ENCODE peak calls at places on chromosomes 13 and 19, in five cellular contexts. O, W, G, D and J are unnamed samples.
A peak's percentile ranks its signal among the peaks of the same experiment; 100 is the strongest.

GRCh38 chr19:23799321-23799720 is 40.6 kb upstream of the ZNF681 start:
- DNase-seq in O (no peak), G (no peak), D (no peak), W (no peak), J (peak; percentile 5)

GRCh38 chr19:30664358-30665058 is 292.3 kb downstream of the ZNF536 start:
- DNase-seq in O (peak; percentile 4), W (peak; percentile 51), G (no peak), D (peak; percentile 84), J (no peak)

GRCh38 chr19:43751466-43752220 is 3.1 kb downstream of the SMG9 start:
- DNase-seq in G (no peak), O (peak; percentile 74), D (no peak), W (no peak), J (no peak)

GRCh38 chr19:2629491-2630351 is 72.8 kb downstream of the GNG7 start:
- DNase-seq in O (no peak), D (peak; percentile 58), G (no peak), W (no peak), J (no peak)

GRCh38 chr13:75798353-75799245 is 162.5 kb downstream of the LMO7 start:
- DNase-seq in W (no peak), D (no peak), G (no peak), O (peak; percentile 65), J (no peak)

GRCh38 chr19:33429891-33430673 is 56.6 kb downstream of the CEBPG start:
- DNase-seq in O (no peak), W (no peak), G (no peak), D (no peak), J (no peak)

GRCh38 chr19:17170538-17171297 is 44.4 kb upstream of the USE1 start:
- DNase-seq in D (no peak), O (no peak), W (no peak), G (no peak), J (no peak)

GRCh38 chr13:96824110-96824509 is 170.2 kb downstream of the OXGR1 start:
- DNase-seq in D (no peak), G (no peak), W (no peak), O (no peak), J (no peak)

GRCh38 chr19:41373993-41374392 is 2.3 kb upstream of the TMEM91 start:
- DNase-seq in O (peak; percentile 92), G (no peak), D (no peak), W (peak; percentile 94), J (no peak)

GRCh38 chr13:55439450-55439849 is 1701.3 kb upstream of the PRR20A start:
- DNase-seq in D (no peak), W (no peak), G (no peak), O (no peak), J (no peak)

GRCh38 chr19:49896863-49897621 is at the start of gene IL4I1:
- DNase-seq in W (no peak), O (peak; percentile 42), G (no peak), D (no peak), J (peak; percentile 96)

GRCh38 chr19:13025819-13026477 is 30.7 kb downstream of the NFIX start:
- DNase-seq in G (no peak), D (no peak), O (no peak), W (no peak), J (no peak)

GRCh38 chr13:110925023-110925608 is 10.2 kb upstream of the ANKRD10 start:
- DNase-seq in D (no peak), G (no peak), W (no peak), O (no peak), J (no peak)

GRCh38 chr19:56840452-56841193 is at the start of the genes PEG3 and ZIM2:
- DNase-seq in D (peak; percentile 85), W (peak; percentile 76), G (no peak), O (no peak), J (no peak)

GRCh38 chr19:50909240-50910070 is 1.7 kb downstream of the KLK4 start:
- DNase-seq in O (no peak), G (peak; percentile 98), D (peak; percentile 13), W (peak; percentile 83), J (no peak)

GRCh38 chr13:50124536-50125305 is 109.5 kb downstream of the KCNRG start:
- DNase-seq in O (peak; percentile 56), G (peak; percentile 96), D (peak; percentile 33), W (peak; percentile 99), J (no peak)

GRCh38 chr19:45496349-45496953 is 396 bp downstream of the RTN2 start:
- DNase-seq in D (no peak), G (peak; percentile 61), O (no peak), W (peak; percentile 80), J (no peak)

GRCh38 chr19:14804755-14805154 is 26.4 kb upstream of the ADGRE2 start:
- DNase-seq in W (no peak), O (no peak), G (no peak), D (no peak), J (no peak)

GRCh38 chr13:79679334-79679733 is 198.4 kb downstream of the NDFIP2 start:
- DNase-seq in O (peak; percentile 70), D (peak; percentile 53), G (peak; percentile 9), W (peak; percentile 12), J (no peak)

GRCh38 chr19:42846597-42846996 is 32.9 kb downstream of the PSG1 start:
- DNase-seq in W (no peak), G (no peak), D (no peak), O (peak; percentile 31), J (no peak)

GRCh38 chr19:4051175-4052101 is 15.3 kb downstream of the ZBTB7A start:
- DNase-seq in O (peak; percentile 55), D (peak; percentile 44), G (no peak), W (no peak), J (no peak)

GRCh38 chr13:34294483-34295129 is 476.7 kb downstream of the RFC3 start:
- DNase-seq in G (no peak), O (no peak), D (no peak), W (no peak), J (no peak)

GRCh38 chr19:3817761-3818160 is 31.6 kb upstream of the MATK start:
- DNase-seq in G (no peak), W (no peak), O (no peak), D (no peak), J (no peak)

GRCh38 chr13:54029226-54029625 is 1000.6 kb downstream of the OLFM4 start:
- DNase-seq in D (no peak), W (no peak), O (no peak), G (no peak), J (peak; percentile 21)

GRCh38 chr13:51004918-51005460 is 95.4 kb downstream of the RNASEH2B start:
- DNase-seq in D (no peak), O (no peak), W (no peak), G (no peak), J (no peak)

GRCh38 chr19:13959962-13960862 is 7.9 kb downstream of the DCAF15 start:
- DNase-seq in W (peak; percentile 84), D (no peak), G (peak; percentile 66), O (no peak), J (no peak)

GRCh38 chr19:10007366-10007765 is 2.9 kb downstream of the COL5A3 start:
- DNase-seq in W (peak; percentile 52), O (peak; percentile 47), G (no peak), D (no peak), J (no peak)

GRCh38 chr13:100673831-100674362 is 698 bp downstream of the TMTC4 start:
- DNase-seq in W (no peak), G (peak; percentile 58), O (peak; percentile 83), D (peak; percentile 58), J (no peak)

GRCh38 chr13:50843256-50844043 is at the start of gene DLEU7:
- DNase-seq in O (no peak), G (no peak), W (peak; percentile 16), D (no peak), J (no peak)

GRCh38 chr13:76016799-76017198 is 380.7 kb downstream of the LMO7 start:
- DNase-seq in G (peak; percentile 13), W (peak; percentile 17), O (peak; percentile 23), D (peak; percentile 25), J (no peak)

GRCh38 chr19:539429-540030 is 4.3 kb upstream of the GZMM start:
- DNase-seq in D (no peak), W (no peak), O (no peak), G (no peak), J (no peak)

GRCh38 chr19:18060472-18060871 is 26.3 kb downstream of the IL12RB1 start:
- DNase-seq in O (no peak), W (peak; percentile 52), D (no peak), G (peak; percentile 53), J (no peak)

GRCh38 chr19:39557791-39558622 is 18.0 kb upstream of the EID2 start:
- DNase-seq in W (no peak), O (peak; percentile 11), D (peak; percentile 58), G (no peak), J (peak; percentile 41)

GRCh38 chr19:21902596-21902995 is 66.6 kb upstream of the ZNF43 start:
- DNase-seq in D (no peak), O (no peak), W (no peak), G (no peak), J (no peak)

GRCh38 chr13:98947925-98948324 is 29.9 kb downstream of the DOCK9 start:
- DNase-seq in G (no peak), D (no peak), O (no peak), W (peak; percentile 44), J (no peak)
- TF ChIP-seq RAD21 in G (no peak), D (no peak), O (no peak), W (no peak), J (no peak)

GRCh38 chr19:7426986-7427385 is 61.8 kb downstream of the PEX11G start:
- DNase-seq in W (no peak), D (no peak), G (no peak), O (no peak), J (no peak)
- TF ChIP-seq MXI1 in W (no peak), D (no peak), G (no peak), O (no peak), J (no peak)

GRCh38 chr13:28597641-28598040 is 61.3 kb upstream of the POMP start:
- DNase-seq in G (no peak), W (no peak), O (peak; percentile 60), D (no peak), J (no peak)
- TF ChIP-seq RAD21 in G (no peak), W (no peak), O (no peak), D (no peak), J (no peak)

DNA sequence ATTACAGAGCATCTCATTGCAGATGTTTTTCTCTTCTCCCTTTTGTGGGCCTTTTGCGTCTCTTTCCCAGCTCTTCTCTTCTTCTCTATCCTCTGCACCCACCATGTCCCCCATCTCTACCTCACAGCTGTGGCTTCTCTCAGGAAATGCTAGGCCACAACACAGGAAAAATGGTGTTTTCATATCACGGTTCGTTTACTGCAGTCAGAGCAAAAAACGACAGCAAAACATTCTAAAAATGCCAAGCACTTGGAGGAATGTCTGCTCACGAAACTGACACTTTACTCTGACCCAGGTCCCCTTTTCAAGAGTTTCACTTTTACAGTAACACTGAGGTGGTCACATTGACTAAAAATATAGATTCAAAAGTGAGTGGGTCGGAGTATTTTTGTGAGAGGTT is 152.2 kb downstream of the DCT start:
- DNase-seq in D (no peak), O (no peak), W (no peak), G (no peak), J (peak; percentile 73)
- TF ChIP-seq MXI1 in D (no peak), O (no peak), W (no peak), G (no peak), J (no peak)

GRCh38 chr19:11418166-11418517 is 972 bp downstream of the RGL3 start:
- DNase-seq in O (no peak), W (peak; percentile 42), G (peak; percentile 7), D (no peak), J (no peak)
- TF ChIP-seq RAD21 in O (no peak), W (no peak), G (no peak), D (no peak), J (no peak)

GRCh38 chr19:48625891-48626327 is 6.6 kb downstream of the SPHK2 start:
- DNase-seq in O (no peak), D (no peak), G (no peak), W (no peak), J (no peak)
- TF ChIP-seq MXI1 in O (no peak), D (no peak), G (no peak), W (no peak), J (no peak)

GRCh38 chr13:52378312-52378711 is 27.7 kb downstream of the THSD1 start:
- DNase-seq in G (no peak), O (no peak), W (no peak), D (no peak), J (no peak)
- TF ChIP-seq RAD21 in G (no peak), O (no peak), W (no peak), D (no peak), J (no peak)